ENCODE peak calls at places on chromosomes 11 and 22, in ten cellular contexts. S is activated naive CD4-positive, alpha-beta T cell treated with Interleukin-2 at 50 U/mL for 16 hours; Q is fibroblast of lung; C is activated CD4-positive, CD25-positive, alpha-beta regulatory T cell; O is stimulated activated CD4-positive, alpha-beta T cell treated with anti-CD3 and anti-CD28 coated beads, Interleukin-1b, Interleukin-23, amount 100 ng/mL, for 24 hours; T is AG10803; R is H54; I is stimulated activated CD8-positive, alpha-beta memory T cell treated with anti-CD3 and anti-CD28 coated beads, Interleukin-2, amount 100 ng/mL, for 48 hours; U is GM13976; Z is DMS53. V is an unnamed sample.

GRCh38 chr11:68976563-68976962 is 4.2 kb downstream of the MRGPRD start:
- DNase-seq in S (no peak), Q (no peak), C (no peak), O (no peak), T (peak; percentile 64), R (no peak), I (no peak), U (no peak), Z (no peak), V (no peak)

GRCh38 chr11:122706261-122706660 is 50.7 kb downstream of the UBASH3B start:
- DNase-seq in S (no peak), Q (peak; percentile 58), C (no peak), O (no peak), T (peak; percentile 90), R (no peak), I (no peak), U (no peak), Z (no peak), V (no peak)

GRCh38 chr22:17707526-17707925 is 66.7 kb downstream of the BID start:
- DNase-seq in S (no peak), Q (peak; percentile 32), C (no peak), O (no peak), T (peak; percentile 17), R (no peak), I (no peak), U (no peak), Z (no peak), V (no peak)

GRCh38 chr11:100867601-100868000 is 180.5 kb downstream of the ARHGAP42 start:
- DNase-seq in S (no peak), Q (no peak), C (no peak), O (no peak), T (no peak), R (no peak), I (no peak), U (no peak), Z (no peak), V (no peak)

GRCh38 chr11:2580444-2581050 is 119.2 kb downstream of the KCNQ1OT1 start:
- DNase-seq in S (no peak), Q (no peak), C (no peak), O (no peak), T (no peak), R (no peak), I (no peak), U (no peak), Z (no peak), V (no peak)

GRCh38 chr22:37657590-37658132 is 862 bp upstream of the PDXP start:
- DNase-seq in S (no peak), Q (no peak), C (no peak), O (no peak), T (peak; percentile 20), R (peak; percentile 58), I (no peak), U (no peak), Z (peak; percentile 32), V (no peak)

GRCh38 chr11:61973603-61974162 is 6.2 kb upstream of the FTH1 start:
- DNase-seq in S (no peak), Q (no peak), C (no peak), O (no peak), T (peak; percentile 29), R (no peak), I (no peak), U (no peak), Z (no peak), V (no peak)

GRCh38 chr11:125517116-125517804 is 21.2 kb upstream of the FEZ1 start:
- DNase-seq in S (no peak), Q (peak; percentile 93), C (no peak), O (no peak), T (peak; percentile 74), R (no peak), I (no peak), U (no peak), Z (peak; percentile 74), V (no peak)

GRCh38 chr11:65571420-65571819 is 918 bp upstream of the FAM89B start:
- DNase-seq in S (no peak), Q (no peak), C (no peak), O (no peak), T (no peak), R (no peak), I (no peak), U (no peak), Z (peak; percentile 63), V (no peak)

GRCh38 chr11:117861151-117862018 is 15.1 kb downstream of the FXYD6 start:
- DNase-seq in S (no peak), Q (no peak), C (no peak), O (no peak), T (no peak), R (no peak), I (no peak), U (no peak), Z (peak; percentile 36), V (no peak)

GRCh38 chr22:25892678-25893077 is 150.7 kb downstream of the MYO18B start:
- DNase-seq in S (no peak), Q (no peak), C (no peak), O (no peak), T (no peak), R (no peak), I (no peak), U (no peak), Z (no peak), V (no peak)

GRCh38 chr22:23305321-23305910 is 125.1 kb downstream of the BCR start:
- DNase-seq in S (no peak), Q (peak; percentile 78), C (no peak), O (no peak), T (peak; percentile 28), R (peak; percentile 71), I (no peak), U (no peak), Z (no peak), V (no peak)

GRCh38 chr22:44486538-44486937 is 11.5 kb downstream of the RTL6 start:
- DNase-seq in S (no peak), Q (peak; percentile 20), C (no peak), O (no peak), T (no peak), R (peak; percentile 61), I (no peak), U (no peak), Z (no peak), V (no peak)

GRCh38 chr11:64232182-64233018 is 2.0 kb upstream of the VEGFB start:
- DNase-seq in S (no peak), Q (no peak), C (no peak), O (no peak), T (no peak), R (no peak), I (no peak), U (no peak), Z (no peak), V (no peak)